ENCODE peak calls at places on chromosomes 13 and 19, in seven cellular contexts. H is AG09309; F is NT2/D1; Z is astrocyte of the cerebellum; Y is CD8-positive, alpha-beta memory T cell; O is BE2C; X is mammary epithelial cell. D is an unnamed sample.

GRCh38 chr13:27018230-27018875 is 153.3 kb downstream of the USP12 start:
- DNase-seq in H (no peak), F (no peak), Z (no peak), Y (no peak), O (no peak), X (no peak), D (no peak)

GRCh38 chr13:65966991-65967451 is 1263.1 kb downstream of the PCDH9 start:
- DNase-seq in H (no peak), F (peak), Z (peak), Y (no peak), O (peak), X (peak), D (no peak)

GRCh38 chr19:55536951-55537740 is at the start of gene SBK2:
- DNase-seq in H (no peak), F (no peak), Z (no peak), Y (no peak), O (peak), X (no peak), D (no peak)

GRCh38 chr13:22256111-22256639 is 585.3 kb downstream of the FGF9 start:
- DNase-seq in H (no peak), F (no peak), Z (no peak), Y (no peak), O (no peak), X (no peak), D (no peak)

GRCh38 chr19:35207391-35207871 is 21.1 kb downstream of the FAM187B start:
- DNase-seq in H (no peak), F (no peak), Z (no peak), Y (peak), O (no peak), X (peak), D (no peak)

GRCh38 chr13:109874921-109875454 is 88.6 kb upstream of the IRS2 start:
- DNase-seq in H (peak), F (no peak), Z (peak), Y (no peak), O (no peak), X (peak), D (no peak)

GRCh38 chr13:29861694-29862110 is 11.3 kb upstream of the UBL3 start:
- DNase-seq in H (peak), F (no peak), Z (no peak), Y (no peak), O (no peak), X (peak), D (peak)

GRCh38 chr13:72507394-72508199 is 219.8 kb downstream of the MZT1 start:
- DNase-seq in H (no peak), F (no peak), Z (no peak), Y (no peak), O (no peak), X (no peak), D (no peak)

GRCh38 chr19:57239982-57240310 is 486 bp upstream of the ZNF805 start:
- DNase-seq in H (no peak), F (no peak), Z (no peak), Y (no peak), O (no peak), X (no peak), D (no peak)

GRCh38 chr19:7657047-7657779 is 11.6 kb upstream of the RETN start:
- DNase-seq in H (no peak), F (no peak), Z (no peak), Y (no peak), O (no peak), X (no peak), D (no peak)

DNA sequence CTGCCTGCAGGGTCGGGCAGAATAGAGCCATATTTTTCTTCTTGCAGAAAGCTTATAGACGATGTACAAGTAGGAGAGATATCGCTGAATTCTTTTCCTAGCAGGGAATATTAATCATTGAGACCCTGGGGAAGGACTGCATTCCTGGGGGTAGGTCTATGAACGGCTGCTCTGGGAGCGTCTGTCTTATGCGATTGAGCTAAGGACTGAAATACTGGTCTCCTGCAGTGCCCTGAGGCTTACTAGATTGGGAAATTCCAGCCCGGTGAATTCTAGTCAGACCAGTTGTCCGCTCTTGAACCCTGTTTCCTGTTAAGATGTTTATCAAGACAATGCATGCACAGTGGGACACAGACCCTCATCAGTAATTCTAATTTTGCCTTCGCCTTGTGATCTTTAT is 59.8 kb upstream of the UBAC2 start:
- DNase-seq in H (no peak), F (no peak), Z (no peak), Y (no peak), O (no peak), X (no peak), D (no peak)
- H3K4me3 ChIP-seq in H (no peak), F (no peak), Z (no peak), Y (no peak), O (no peak), X (no peak), D (no peak)

DNA sequence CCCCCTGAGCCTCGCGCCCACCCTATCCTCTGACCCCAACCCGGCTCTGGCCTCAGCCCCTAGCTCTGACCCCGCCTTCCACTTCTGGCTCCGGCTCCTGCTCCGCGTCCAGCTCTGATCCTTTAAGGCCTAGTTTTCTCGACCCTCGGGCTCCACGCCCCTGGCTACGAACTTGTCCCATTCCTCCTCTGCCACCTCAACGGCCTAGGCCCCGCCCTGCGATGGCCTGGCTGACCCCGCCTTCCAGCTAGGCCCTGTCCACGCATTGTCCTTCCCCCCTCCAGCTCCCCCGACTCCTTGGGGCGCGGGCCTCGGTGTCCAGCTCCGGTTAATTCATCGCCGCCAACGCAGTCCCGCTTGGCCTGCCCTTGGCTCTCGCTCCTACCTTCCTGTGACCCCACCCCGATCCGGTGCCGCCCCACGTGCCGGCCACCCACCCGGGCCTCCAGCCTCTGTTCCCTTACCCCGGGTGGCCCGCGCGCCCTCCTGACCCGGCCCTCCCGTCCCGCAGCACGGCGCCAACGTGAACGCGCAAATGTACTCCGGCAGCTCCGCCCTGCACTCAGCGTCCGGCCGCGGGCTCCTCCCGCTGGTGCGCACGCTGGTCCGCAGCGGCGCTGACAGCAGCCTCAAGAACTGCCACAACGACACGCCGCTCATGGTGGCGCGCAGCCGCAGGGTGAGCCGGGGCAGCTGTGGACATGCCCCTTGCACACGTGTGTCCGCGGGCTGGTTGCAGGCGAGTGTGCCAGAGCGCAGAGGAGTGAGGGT is 9.4 kb downstream of the BCL3 start:
- DNase-seq in H (no peak), F (no peak), Z (no peak), Y (no peak), O (peak), X (no peak), D (no peak)
- H3K4me3 ChIP-seq in H (no peak), F (peak), Z (peak), Y (no peak), O (peak), X (no peak), D (peak)

GRCh38 chr13:84032116-84032515 is 149.8 kb upstream of the SLITRK1 start:
- DNase-seq in H (no peak), F (no peak), Z (no peak), Y (no peak), O (no peak), X (no peak), D (no peak)

GRCh38 chr13:84037937-84038464 is 155.7 kb upstream of the SLITRK1 start:
- DNase-seq in H (no peak), F (peak), Z (no peak), Y (no peak), O (no peak), X (no peak), D (no peak)
- H3K4me3 ChIP-seq in H (no peak), F (no peak), Z (no peak), Y (no peak), O (no peak), X (no peak), D (no peak)

DNA sequence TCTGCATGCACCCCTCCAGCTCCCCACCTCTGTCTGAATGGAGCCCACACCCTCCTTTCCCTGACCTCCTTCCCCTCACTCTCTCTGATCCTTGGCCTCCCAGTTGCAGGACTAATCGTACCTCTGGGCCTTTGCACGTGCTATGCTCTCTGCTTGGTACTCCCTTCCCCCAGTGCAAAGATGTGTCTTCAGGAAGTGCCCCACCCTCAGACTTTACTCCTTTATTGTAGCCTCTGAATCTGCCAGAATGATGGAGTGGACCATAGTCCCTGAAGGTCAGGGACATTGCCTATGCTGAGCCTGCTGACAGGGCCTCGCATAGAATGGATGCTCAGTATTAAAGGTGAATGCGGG is 1.3 kb upstream of the JUND start:
- DNase-seq in H (no peak), F (no peak), Z (no peak), Y (no peak), O (no peak), X (no peak), D (no peak)
- H3K4me3 ChIP-seq in H (peak), F (peak), Z (peak), Y (peak), O (peak), X (peak), D (no peak)

GRCh38 chr13:73767191-73767741 is 366.9 kb downstream of the KLF12 start:
- DNase-seq in H (no peak), F (peak), Z (no peak), Y (no peak), O (no peak), X (no peak), D (no peak)

GRCh38 chr13:73765651-73766384 is 368.4 kb downstream of the KLF12 start:
- DNase-seq in H (no peak), F (peak), Z (peak), Y (peak), O (peak), X (no peak), D (peak)

GRCh38 chr13:73772449-73773186 is 361.6 kb downstream of the KLF12 start:
- DNase-seq in H (no peak), F (no peak), Z (no peak), Y (no peak), O (no peak), X (no peak), D (no peak)

GRCh38 chr13:73767747-73768315 is 366.4 kb downstream of the KLF12 start:
- DNase-seq in H (no peak), F (peak), Z (no peak), Y (no peak), O (peak), X (no peak), D (no peak)
- H3K4me3 ChIP-seq in H (no peak), F (no peak), Z (no peak), Y (no peak), O (no peak), X (no peak), D (no peak)

GRCh38 chr19:47720669-47721068 is 7.4 kb downstream of the EHD2 start:
- DNase-seq in H (no peak), F (no peak), Z (no peak), Y (no peak), O (no peak), X (no peak), D (no peak)
- H3K4me3 ChIP-seq in H (no peak), F (no peak), Z (no peak), Y (no peak), O (no peak), X (no peak), D (no peak)

GRCh38 chr19:42129399-42130253 is 2.6 kb downstream of the POU2F2 start:
- DNase-seq in H (no peak), F (no peak), Z (no peak), Y (no peak), O (peak), X (peak), D (no peak)

GRCh38 chr19:42131149-42132029 is 857 bp downstream of the POU2F2 start:
- DNase-seq in H (no peak), F (no peak), Z (no peak), Y (no peak), O (no peak), X (no peak), D (no peak)

GRCh38 chr19:42132030-42132628 is at the start of gene POU2F2:
- DNase-seq in H (no peak), F (no peak), Z (no peak), Y (peak), O (no peak), X (no peak), D (no peak)

GRCh38 chr19:42132851-42133528 is 744 bp upstream of the POU2F2 start:
- DNase-seq in H (no peak), F (no peak), Z (no peak), Y (peak), O (peak), X (peak), D (no peak)

DNA sequence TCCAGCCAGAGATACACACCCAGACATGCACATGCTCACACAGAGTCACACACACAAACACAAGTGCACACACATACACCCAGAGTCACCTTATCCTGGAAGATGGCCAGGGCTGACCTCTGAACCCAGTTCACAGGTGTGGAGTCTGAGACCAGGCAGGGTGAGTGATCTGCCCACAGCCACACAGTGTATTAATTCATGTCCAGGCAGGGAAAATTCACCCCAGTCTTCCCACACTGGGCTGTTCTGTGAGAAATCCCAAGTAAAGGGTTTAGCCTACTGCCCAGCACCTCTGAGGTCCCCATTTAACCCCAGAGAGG is 2.0 kb downstream of the POU2F2 start:
- DNase-seq in H (no peak), F (no peak), Z (no peak), Y (no peak), O (no peak), X (peak), D (no peak)
- H3K4me3 ChIP-seq in H (no peak), F (no peak), Z (no peak), Y (no peak), O (no peak), X (no peak), D (no peak)

D was measured in skeletal muscle cell.